ENCODE peak calls at places on chromosomes 11 and 22, in four cellular contexts. O, E, W and D are unnamed samples. For H3K4me1, the result is how much of the 10 kb centered on the place peaks cover.

GRCh38 chr11:130166457-130166784 is 6.8 kb downstream of the ST14 start:
- DNase-seq in O (no peak), E (no peak), W (no peak), D (no peak)

GRCh38 chr11:2534957-2535672 is 90.3 kb downstream of the KCNQ1 start:
- DNase-seq in O (no peak), E (peak), W (no peak), D (no peak)

GRCh38 chr11:109697140-109697843 is 275.3 kb downstream of the C11orf87 start:
- DNase-seq in W (no peak), E (no peak), O (peak), D (peak)

GRCh38 chr11:13279487-13279834 is 1.9 kb downstream of the BMAL1 start:
- DNase-seq in W (no peak), O (no peak), E (no peak), D (no peak)

GRCh38 chr22:27238935-27239510 is 562.5 kb downstream of the MN1 start:
- DNase-seq in O (peak), W (no peak), E (peak), D (no peak)

GRCh38 chr11:131865860-131866259 is 495.4 kb downstream of the NTM start:
- DNase-seq in W (no peak), E (no peak), O (no peak), D (no peak)

GRCh38 chr11:85628771-85629341 is 463 bp downstream of the TMEM126B start:
- DNase-seq in O (no peak), E (no peak), W (no peak), D (no peak)

GRCh38 chr11:69166186-69167115 is 10.7 kb downstream of the SMIM38 start:
- DNase-seq in O (peak), E (no peak), W (no peak), D (no peak)

GRCh38 chr11:1639102-1639620 is 9.6 kb downstream of the KRTAP5-5 start:
- DNase-seq in E (peak), W (no peak), O (no peak), D (no peak)

GRCh38 chr11:47616726-47617416 is 22.7 kb upstream of the C1QTNF4 start:
- DNase-seq in W (no peak), O (peak), E (no peak), D (peak)

GRCh38 chr11:75771646-75772410 is 3.2 kb downstream of the DGAT2 start:
- DNase-seq in E (peak), W (no peak), O (no peak), D (no peak)

GRCh38 chr11:106727261-106727660 is 291.0 kb downstream of the GUCY1A2 start:
- DNase-seq in O (no peak), E (no peak), W (no peak), D (no peak)

GRCh38 chr11:111833524-111833923 is 37.9 kb downstream of the ALG9 start:
- DNase-seq in O (no peak), W (no peak), E (no peak), D (no peak)

GRCh38 chr11:29268733-29269132 is 748.1 kb downstream of the KCNA4 start:
- DNase-seq in W (no peak), E (no peak), O (no peak), D (no peak)

GRCh38 chr11:5922749-5923426 is 19.2 kb upstream of the OR56A3 start:
- DNase-seq in E (no peak), O (no peak), W (no peak), D (no peak)

GRCh38 chr22:42328130-42328821 is 57.8 kb upstream of the TCF20 start:
- DNase-seq in O (no peak), W (no peak), E (no peak), D (no peak)

GRCh38 chr22:39472570-39473556 is 16.1 kb downstream of the MGAT3 start:
- DNase-seq in W (no peak), O (peak), E (no peak), D (no peak)

GRCh38 chr11:45924036-45924915 is 1.8 kb downstream of the LARGE2 start:
- DNase-seq in W (no peak), O (no peak), E (no peak), D (no peak)

GRCh38 chr11:2462986-2463765 is 18.4 kb downstream of the KCNQ1 start:
- DNase-seq in E (no peak), W (no peak), O (no peak), D (no peak)

GRCh38 chr22:26671317-26672059 is 14.1 kb downstream of the MIAT start:
- DNase-seq in W (peak), O (no peak), E (peak), D (no peak)

GRCh38 chr22:42316988-42317387 is 46.5 kb upstream of the TCF20 start:
- DNase-seq in W (peak), E (peak), O (no peak), D (no peak)

GRCh38 chr11:122981388-122982264 is at the start of gene BSX:
- DNase-seq in O (peak), E (peak), W (peak), D (peak)
- H3K4me1 ChIP-seq in O (under half), E (under half), W (under half), D (under half)

DNA sequence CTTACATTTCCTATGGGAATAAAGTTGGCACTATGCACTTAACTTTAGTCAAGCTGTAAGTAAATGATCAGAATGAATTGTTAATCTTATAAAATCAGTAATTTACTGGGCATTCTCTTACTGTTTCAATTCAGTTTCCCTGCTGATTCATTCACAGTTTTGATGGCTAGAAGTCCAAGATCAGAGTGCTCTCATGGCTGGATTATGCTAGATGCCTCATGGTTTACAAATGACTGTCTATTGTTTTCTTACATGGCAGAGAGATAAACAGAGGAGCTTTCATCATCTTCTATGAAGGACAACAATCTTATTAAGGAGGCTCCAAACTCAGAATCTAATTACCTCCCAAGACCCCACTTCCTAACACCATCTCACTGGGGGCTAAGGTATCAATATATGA is 135.1 kb upstream of the CARD18 start:
- DNase-seq in W (no peak), E (no peak), O (no peak), D (no peak)
- H3K4me3 ChIP-seq in W (no peak), E (no peak), O (no peak), D (no peak)

GRCh38 chr11:66543263-66544107 is 2.4 kb downstream of the ZDHHC24 start:
- DNase-seq in E (no peak), O (no peak), W (peak), D (no peak)
- H3K4me1 ChIP-seq in E (under half), O (under half), W (under half), D (under half)

GRCh38 chr11:117796456-117797428 is at the start of gene DSCAML1:
- DNase-seq in E (no peak), O (peak), W (no peak), D (no peak)

GRCh38 chr11:117794772-117795629 is 2.0 kb downstream of the DSCAML1 start:
- DNase-seq in O (no peak), W (no peak), E (no peak), D (no peak)

GRCh38 chr11:117794144-117794543 is 2.9 kb downstream of the DSCAML1 start:
- DNase-seq in E (no peak), W (no peak), O (no peak), D (no peak)

GRCh38 chr11:117793521-117793920 is 3.5 kb downstream of the DSCAML1 start:
- DNase-seq in O (no peak), E (no peak), W (no peak), D (no peak)

GRCh38 chr11:117795726-117796455 is 1.1 kb downstream of the DSCAML1 start:
- DNase-seq in O (no peak), W (no peak), E (no peak), D (no peak)
- H3K4me3 ChIP-seq in O (peak), W (peak), E (peak), D (peak)

GRCh38 chr11:128715691-128716153 is 21.9 kb downstream of the FLI1 start:
- DNase-seq in E (no peak), O (no peak), W (no peak), D (no peak)

GRCh38 chr11:128714881-128715280 is 21.0 kb downstream of the FLI1 start:
- DNase-seq in O (no peak), W (no peak), E (no peak), D (no peak)

GRCh38 chr11:128711136-128711535 is 17.3 kb downstream of the FLI1 start:
- DNase-seq in E (no peak), W (no peak), O (no peak), D (no peak)

GRCh38 chr11:128714121-128714520 is 20.2 kb downstream of the FLI1 start:
- DNase-seq in O (no peak), W (no peak), E (no peak), D (no peak)

GRCh38 chr11:128713595-128713994 is 19.7 kb downstream of the FLI1 start:
- DNase-seq in W (no peak), E (no peak), O (no peak), D (no peak)
- H3K4me1 ChIP-seq in W (half or more), E (under half), O (under half), D (under half)

GRCh38 chr11:114066046-114066648 is 6.6 kb downstream of the ZBTB16 start:
- DNase-seq in W (no peak), O (no peak), E (no peak), D (no peak)

GRCh38 chr11:114063829-114064201 is 4.3 kb downstream of the ZBTB16 start:
- DNase-seq in E (no peak), O (no peak), W (no peak), D (no peak)

GRCh38 chr11:114063149-114063828 is 3.8 kb downstream of the ZBTB16 start:
- DNase-seq in W (no peak), O (no peak), E (peak), D (no peak)

GRCh38 chr11:114064216-114064615 is 4.7 kb downstream of the ZBTB16 start:
- DNase-seq in O (no peak), W (no peak), E (peak), D (no peak)

GRCh38 chr11:114065094-114065493 is 5.6 kb downstream of the ZBTB16 start:
- DNase-seq in O (no peak), E (no peak), W (no peak), D (no peak)
- H3K4me3 ChIP-seq in O (no peak), E (peak), W (no peak), D (no peak)

GRCh38 chr11:64867748-64868462 is 10.5 kb downstream of the EHD1 start:
- DNase-seq in O (no peak), E (no peak), W (no peak), D (no peak)
- H3K4me1 ChIP-seq in O (half or more), E (half or more), W (half or more), D (under half)